ENCODE peak calls at places on chromosomes 13 and 19, in ten cellular contexts. One of them, this sample, is unnamed.

GRCh38 chr19:45075215-45076028 is 856 bp downstream of the ZNF296 start:
- DNase-seq in pancreas: no peak
- DNase-seq in RWPE2: peak; percentile 93
- DNase-seq in heart right ventricle: peak; percentile 55
- DNase-seq in left lung: peak; percentile 99
- DNase-seq in AG04450: no peak
- DNase-seq in CD8-positive, alpha-beta T cell: peak; percentile 62
- DNase-seq in neuronal stem cell: no peak
- DNase-seq in fibroblast of lung: peak; percentile 26
- DNase-seq in aorta: peak; percentile 89
- DNase-seq in this sample: peak; percentile 90

GRCh38 chr19:36049080-36049698 is 4.9 kb downstream of the THAP8 start:
- DNase-seq in CD8-positive, alpha-beta T cell: no peak
- DNase-seq in neuronal stem cell: no peak
- DNase-seq in fibroblast of lung: peak; percentile 17
- DNase-seq in heart right ventricle: no peak
- DNase-seq in AG04450: no peak
- DNase-seq in RWPE2: no peak
- DNase-seq in pancreas: no peak
- DNase-seq in left lung: no peak
- DNase-seq in aorta: no peak
- DNase-seq in this sample: no peak

GRCh38 chr13:75339635-75340374 is 142.2 kb downstream of the TBC1D4 start:
- DNase-seq in RWPE2: no peak
- DNase-seq in left lung: peak; percentile 16
- DNase-seq in neuronal stem cell: no peak
- DNase-seq in aorta: no peak
- DNase-seq in AG04450: no peak
- DNase-seq in fibroblast of lung: no peak
- DNase-seq in heart right ventricle: no peak
- DNase-seq in pancreas: no peak
- DNase-seq in CD8-positive, alpha-beta T cell: no peak
- DNase-seq in this sample: no peak

GRCh38 chr13:78241278-78241919 is 322.8 kb upstream of the EDNRB start:
- DNase-seq in neuronal stem cell: peak; percentile 44
- DNase-seq in fibroblast of lung: peak; percentile 12
- DNase-seq in left lung: peak; percentile 33
- DNase-seq in pancreas: peak; percentile 57
- DNase-seq in aorta: no peak
- DNase-seq in CD8-positive, alpha-beta T cell: no peak
- DNase-seq in RWPE2: no peak
- DNase-seq in heart right ventricle: no peak
- DNase-seq in AG04450: peak; percentile 2
- DNase-seq in this sample: peak; percentile 34

GRCh38 chr13:43377149-43377548 is 353.8 kb downstream of the DNAJC15 start:
- DNase-seq in heart right ventricle: no peak
- DNase-seq in aorta: peak; percentile 51
- DNase-seq in pancreas: no peak
- DNase-seq in left lung: no peak
- DNase-seq in CD8-positive, alpha-beta T cell: no peak
- DNase-seq in neuronal stem cell: no peak
- DNase-seq in fibroblast of lung: peak; percentile 66
- DNase-seq in RWPE2: no peak
- DNase-seq in AG04450: no peak
- DNase-seq in this sample: peak; percentile 66

GRCh38 chr13:35761440-35762252 is 285.2 kb upstream of the MAB21L1 start:
- DNase-seq in neuronal stem cell: no peak
- DNase-seq in AG04450: no peak
- DNase-seq in aorta: no peak
- DNase-seq in pancreas: no peak
- DNase-seq in heart right ventricle: no peak
- DNase-seq in fibroblast of lung: no peak
- DNase-seq in CD8-positive, alpha-beta T cell: no peak
- DNase-seq in left lung: no peak
- DNase-seq in RWPE2: no peak
- DNase-seq in this sample: no peak

GRCh38 chr13:91247768-91248167 is 99.7 kb upstream of the MIR17HG start:
- DNase-seq in neuronal stem cell: peak; percentile 6
- DNase-seq in CD8-positive, alpha-beta T cell: no peak
- DNase-seq in left lung: no peak
- DNase-seq in fibroblast of lung: no peak
- DNase-seq in pancreas: no peak
- DNase-seq in heart right ventricle: no peak
- DNase-seq in RWPE2: no peak
- DNase-seq in AG04450: no peak
- DNase-seq in aorta: no peak
- DNase-seq in this sample: no peak

GRCh38 chr19:27972291-27973040 is 1240.5 kb downstream of the UQCRFS1 start:
- DNase-seq in fibroblast of lung: peak; percentile 90
- DNase-seq in AG04450: no peak
- DNase-seq in RWPE2: no peak
- DNase-seq in aorta: no peak
- DNase-seq in left lung: no peak
- DNase-seq in neuronal stem cell: no peak
- DNase-seq in heart right ventricle: no peak
- DNase-seq in pancreas: no peak
- DNase-seq in CD8-positive, alpha-beta T cell: no peak
- DNase-seq in this sample: no peak

GRCh38 chr19:2421581-2422306 is 5.6 kb downstream of the TIMM13 start:
- DNase-seq in neuronal stem cell: no peak
- DNase-seq in fibroblast of lung: no peak
- DNase-seq in pancreas: no peak
- DNase-seq in AG04450: no peak
- DNase-seq in CD8-positive, alpha-beta T cell: no peak
- DNase-seq in RWPE2: no peak
- DNase-seq in left lung: peak; percentile 55
- DNase-seq in heart right ventricle: no peak
- DNase-seq in aorta: no peak
- DNase-seq in this sample: no peak

GRCh38 chr13:91270031-91270430 is 77.5 kb upstream of the MIR17HG start:
- DNase-seq in aorta: no peak
- DNase-seq in AG04450: no peak
- DNase-seq in heart right ventricle: no peak
- DNase-seq in fibroblast of lung: no peak
- DNase-seq in CD8-positive, alpha-beta T cell: no peak
- DNase-seq in RWPE2: no peak
- DNase-seq in neuronal stem cell: no peak
- DNase-seq in pancreas: no peak
- DNase-seq in left lung: no peak
- DNase-seq in this sample: no peak

GRCh38 chr13:60679131-60679530 is 282.1 kb downstream of the TDRD3 start:
- DNase-seq in RWPE2: no peak
- DNase-seq in heart right ventricle: no peak
- DNase-seq in neuronal stem cell: no peak
- DNase-seq in pancreas: no peak
- DNase-seq in CD8-positive, alpha-beta T cell: no peak
- DNase-seq in aorta: no peak
- DNase-seq in fibroblast of lung: no peak
- DNase-seq in left lung: no peak
- DNase-seq in AG04450: no peak
- DNase-seq in this sample: no peak

GRCh38 chr13:53126803-53127202 is 98.2 kb downstream of the OLFM4 start:
- DNase-seq in CD8-positive, alpha-beta T cell: no peak
- DNase-seq in AG04450: no peak
- DNase-seq in fibroblast of lung: peak; percentile 9
- DNase-seq in pancreas: no peak
- DNase-seq in heart right ventricle: no peak
- DNase-seq in aorta: no peak
- DNase-seq in RWPE2: no peak
- DNase-seq in left lung: no peak
- DNase-seq in neuronal stem cell: no peak
- DNase-seq in this sample: peak; percentile 57

GRCh38 chr13:27967736-27968315 is 1.3 kb downstream of the CDX2 start:
- DNase-seq in pancreas: no peak
- DNase-seq in RWPE2: no peak
- DNase-seq in heart right ventricle: no peak
- DNase-seq in CD8-positive, alpha-beta T cell: no peak
- DNase-seq in AG04450: no peak
- DNase-seq in neuronal stem cell: no peak
- DNase-seq in fibroblast of lung: no peak
- DNase-seq in aorta: no peak
- DNase-seq in left lung: no peak
- DNase-seq in this sample: no peak
- H3K4me3 ChIP-seq in pancreas: peak overlapping the region; percentile 52
- H3K4me3 ChIP-seq in RWPE2: no peak overlapping the region
- H3K4me3 ChIP-seq in heart right ventricle: no peak overlapping the region
- H3K4me3 ChIP-seq in CD8-positive, alpha-beta T cell: no peak overlapping the region
- H3K4me3 ChIP-seq in AG04450: no peak overlapping the region
- H3K4me3 ChIP-seq in neuronal stem cell: no peak overlapping the region
- H3K4me3 ChIP-seq in fibroblast of lung: no peak overlapping the region
- H3K4me3 ChIP-seq in aorta: no peak overlapping the region
- H3K4me3 ChIP-seq in left lung: no peak overlapping the region
- H3K4me3 ChIP-seq in this sample: no peak overlapping the region

GRCh38 chr19:11200015-11200574 is 2.8 kb upstream of the KANK2 start:
- DNase-seq in RWPE2: no peak
- DNase-seq in heart right ventricle: no peak
- DNase-seq in pancreas: no peak
- DNase-seq in left lung: no peak
- DNase-seq in fibroblast of lung: no peak
- DNase-seq in AG04450: no peak
- DNase-seq in aorta: no peak
- DNase-seq in neuronal stem cell: no peak
- DNase-seq in CD8-positive, alpha-beta T cell: no peak
- DNase-seq in this sample: no peak

GRCh38 chr19:11197291-11198174 is at the start of gene KANK2:
- DNase-seq in aorta: peak; percentile 89
- DNase-seq in neuronal stem cell: peak; percentile 74
- DNase-seq in left lung: peak; percentile 94
- DNase-seq in fibroblast of lung: peak; percentile 63
- DNase-seq in pancreas: peak; percentile 97
- DNase-seq in RWPE2: peak; percentile 88
- DNase-seq in CD8-positive, alpha-beta T cell: peak; percentile 83
- DNase-seq in heart right ventricle: peak; percentile 82
- DNase-seq in AG04450: no peak
- DNase-seq in this sample: peak; percentile 95

GRCh38 chr19:11199517-11199916 is 2.2 kb upstream of the KANK2 start:
- DNase-seq in fibroblast of lung: no peak
- DNase-seq in RWPE2: no peak
- DNase-seq in pancreas: no peak
- DNase-seq in left lung: no peak
- DNase-seq in CD8-positive, alpha-beta T cell: no peak
- DNase-seq in AG04450: no peak
- DNase-seq in heart right ventricle: no peak
- DNase-seq in neuronal stem cell: no peak
- DNase-seq in aorta: no peak
- DNase-seq in this sample: no peak

GRCh38 chr19:11198175-11198534 is 810 bp upstream of the KANK2 start:
- DNase-seq in CD8-positive, alpha-beta T cell: no peak
- DNase-seq in aorta: no peak
- DNase-seq in neuronal stem cell: no peak
- DNase-seq in pancreas: no peak
- DNase-seq in heart right ventricle: no peak
- DNase-seq in fibroblast of lung: no peak
- DNase-seq in AG04450: no peak
- DNase-seq in left lung: no peak
- DNase-seq in RWPE2: no peak
- DNase-seq in this sample: no peak

DNA sequence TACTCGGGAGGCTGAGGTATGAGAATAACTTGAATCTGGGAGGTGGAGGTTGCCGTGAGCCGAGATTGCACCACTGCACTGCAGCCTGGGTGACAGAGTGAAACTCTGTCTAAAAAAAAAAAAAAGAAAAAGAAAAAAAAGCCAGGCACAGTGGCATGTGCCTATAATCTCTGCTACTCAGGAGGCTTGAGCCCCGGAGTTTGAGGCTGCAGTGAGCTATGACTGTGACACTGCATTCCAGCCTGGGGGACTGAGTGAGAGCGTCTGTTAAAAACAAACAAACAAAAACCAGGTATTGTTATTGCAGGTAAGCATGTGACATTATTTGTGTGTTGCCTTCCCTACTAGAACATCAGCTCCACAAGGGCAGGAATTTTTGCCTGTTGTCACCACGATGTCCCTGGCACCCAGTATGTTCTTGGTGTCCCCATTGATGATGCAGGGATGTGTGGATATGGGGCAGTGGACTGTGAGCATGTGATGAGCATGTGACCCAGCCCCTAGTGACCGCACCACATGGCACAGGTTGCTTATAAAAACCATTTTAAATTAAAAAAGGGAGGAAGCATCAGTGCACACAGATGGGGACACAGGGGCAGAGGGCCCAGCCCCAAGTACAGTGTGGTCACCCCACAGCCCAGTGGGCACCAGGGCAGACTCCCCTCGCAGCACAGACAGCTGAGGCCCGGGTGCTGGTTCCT is 1.6 kb upstream of the KANK2 start:
- DNase-seq in pancreas: no peak
- DNase-seq in fibroblast of lung: no peak
- DNase-seq in RWPE2: no peak
- DNase-seq in CD8-positive, alpha-beta T cell: no peak
- DNase-seq in left lung: no peak
- DNase-seq in neuronal stem cell: no peak
- DNase-seq in AG04450: no peak
- DNase-seq in aorta: no peak
- DNase-seq in heart right ventricle: no peak
- DNase-seq in this sample: peak; percentile 59
- H3K27ac ChIP-seq in pancreas: no peak overlapping the region
- H3K27ac ChIP-seq in fibroblast of lung: no peak overlapping the region
- H3K27ac ChIP-seq in RWPE2: no peak overlapping the region
- H3K27ac ChIP-seq in CD8-positive, alpha-beta T cell: no peak overlapping the region
- H3K27ac ChIP-seq in left lung: peak overlapping the region; percentile 38
- H3K27ac ChIP-seq in neuronal stem cell: no peak overlapping the region
- H3K27ac ChIP-seq in AG04450: peak overlapping the region; percentile 11
- H3K27ac ChIP-seq in aorta: peak overlapping the region; percentile 28
- H3K27ac ChIP-seq in heart right ventricle: peak overlapping the region; percentile 98
- H3K27ac ChIP-seq in this sample: peak overlapping the region; percentile 65

GRCh38 chr19:8815780-8816179 is 16.3 kb downstream of the ZNF558 start:
- DNase-seq in heart right ventricle: no peak
- DNase-seq in fibroblast of lung: no peak
- DNase-seq in pancreas: no peak
- DNase-seq in AG04450: no peak
- DNase-seq in left lung: no peak
- DNase-seq in aorta: no peak
- DNase-seq in neuronal stem cell: no peak
- DNase-seq in CD8-positive, alpha-beta T cell: no peak
- DNase-seq in RWPE2: no peak
- DNase-seq in this sample: no peak
- H3K9me3 ChIP-seq in heart right ventricle: peaks cover 86% of the 10 kb centered on the region
- H3K9me3 ChIP-seq in fibroblast of lung: peaks cover 3% of the 10 kb centered on the region
- H3K9me3 ChIP-seq in pancreas: peaks cover 2% of the 10 kb centered on the region
- H3K9me3 ChIP-seq in AG04450: peaks cover 44% of the 10 kb centered on the region
- H3K9me3 ChIP-seq in left lung: peaks cover 98% of the 10 kb centered on the region
- H3K9me3 ChIP-seq in aorta: peaks cover 41% of the 10 kb centered on the region
- H3K9me3 ChIP-seq in neuronal stem cell: peaks cover 79% of the 10 kb centered on the region
- H3K9me3 ChIP-seq in CD8-positive, alpha-beta T cell: peaks cover 55% of the 10 kb centered on the region
- H3K9me3 ChIP-seq in RWPE2: peaks cover 47% of the 10 kb centered on the region
- H3K9me3 ChIP-seq in this sample: peaks cover 24% of the 10 kb centered on the region

DNA sequence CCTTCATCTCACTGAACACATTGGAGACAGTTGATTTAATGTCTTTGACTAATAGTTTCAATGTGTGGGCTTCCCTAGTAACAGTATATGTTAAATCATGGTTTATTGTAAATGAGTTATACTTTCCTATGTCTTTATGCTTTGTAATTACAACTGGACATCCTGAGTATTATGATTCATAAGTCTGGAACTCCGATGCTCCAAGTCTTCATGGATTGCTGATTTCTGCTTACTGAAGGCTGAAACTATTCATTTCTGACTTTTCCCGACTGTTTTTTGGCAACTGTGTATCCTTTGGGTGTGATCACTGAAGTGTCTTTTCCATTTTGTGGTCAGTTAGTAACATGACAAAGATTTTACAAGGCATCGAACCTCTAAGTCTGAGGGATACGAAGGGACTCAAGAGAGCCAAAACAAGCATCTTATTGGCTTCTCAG is 20.0 kb upstream of the CD70 start:
- DNase-seq in pancreas: no peak
- DNase-seq in fibroblast of lung: peak; percentile 99
- DNase-seq in heart right ventricle: no peak
- DNase-seq in RWPE2: no peak
- DNase-seq in CD8-positive, alpha-beta T cell: no peak
- DNase-seq in AG04450: no peak
- DNase-seq in aorta: no peak
- DNase-seq in neuronal stem cell: no peak
- DNase-seq in left lung: no peak
- DNase-seq in this sample: no peak
- H3K4me3 ChIP-seq in pancreas: no peak overlapping the region
- H3K4me3 ChIP-seq in fibroblast of lung: no peak overlapping the region
- H3K4me3 ChIP-seq in heart right ventricle: no peak overlapping the region
- H3K4me3 ChIP-seq in RWPE2: no peak overlapping the region
- H3K4me3 ChIP-seq in CD8-positive, alpha-beta T cell: no peak overlapping the region
- H3K4me3 ChIP-seq in AG04450: no peak overlapping the region
- H3K4me3 ChIP-seq in aorta: no peak overlapping the region
- H3K4me3 ChIP-seq in neuronal stem cell: no peak overlapping the region
- H3K4me3 ChIP-seq in left lung: no peak overlapping the region
- H3K4me3 ChIP-seq in this sample: no peak overlapping the region